ENCODE peak calls at places on chromosomes 6 and 20, in eight cellular contexts. One of them, this sample, is unnamed.

GRCh38 chr20:31962741-31963140 is 5.2 kb upstream of the XKR7 start:
- DNase-seq in left ventricle myocardium inferior: no peak
- DNase-seq in GM06990: no peak
- DNase-seq in activated naive CD8-positive, alpha-beta T cell treated with anti-CD3 and anti-CD28 coated beads for 36 hours: no peak
- DNase-seq in epithelial cell of prostate: no peak
- DNase-seq in NCI-H446: no peak
- DNase-seq in GM23338: no peak
- DNase-seq in NCI-H510A: no peak
- DNase-seq in this sample: no peak

GRCh38 chr20:62080249-62080993 is 14.7 kb upstream of the TAF4 start:
- DNase-seq in epithelial cell of prostate: no peak
- DNase-seq in activated naive CD8-positive, alpha-beta T cell treated with anti-CD3 and anti-CD28 coated beads for 36 hours: no peak
- DNase-seq in GM23338: no peak
- DNase-seq in NCI-H446: no peak
- DNase-seq in NCI-H510A: no peak
- DNase-seq in GM06990: no peak
- DNase-seq in left ventricle myocardium inferior: no peak
- DNase-seq in this sample: no peak

GRCh38 chr20:7458459-7458858 is 481.8 kb downstream of the HAO1 start:
- DNase-seq in left ventricle myocardium inferior: no peak
- DNase-seq in epithelial cell of prostate: no peak
- DNase-seq in NCI-H510A: no peak
- DNase-seq in NCI-H446: no peak
- DNase-seq in activated naive CD8-positive, alpha-beta T cell treated with anti-CD3 and anti-CD28 coated beads for 36 hours: no peak
- DNase-seq in GM23338: no peak
- DNase-seq in GM06990: no peak
- DNase-seq in this sample: no peak

GRCh38 chr6:73548458-73549446 is 27.9 kb upstream of the EEF1A1 start:
- DNase-seq in activated naive CD8-positive, alpha-beta T cell treated with anti-CD3 and anti-CD28 coated beads for 36 hours: no peak
- DNase-seq in GM06990: no peak
- DNase-seq in NCI-H446: no peak
- DNase-seq in GM23338: no peak
- DNase-seq in left ventricle myocardium inferior: no peak
- DNase-seq in NCI-H510A: no peak
- DNase-seq in epithelial cell of prostate: no peak
- DNase-seq in this sample: no peak

GRCh38 chr20:37389844-37390275 is 43.9 kb downstream of the SRC start:
- DNase-seq in left ventricle myocardium inferior: no peak
- DNase-seq in activated naive CD8-positive, alpha-beta T cell treated with anti-CD3 and anti-CD28 coated beads for 36 hours: no peak
- DNase-seq in NCI-H446: no peak
- DNase-seq in epithelial cell of prostate: no peak
- DNase-seq in GM23338: no peak
- DNase-seq in NCI-H510A: no peak
- DNase-seq in GM06990: no peak
- DNase-seq in this sample: no peak

GRCh38 chr6:34981951-34982350 is 92.9 kb downstream of the ANKS1A start:
- DNase-seq in GM06990: no peak
- DNase-seq in NCI-H510A: no peak
- DNase-seq in NCI-H446: no peak
- DNase-seq in epithelial cell of prostate: no peak
- DNase-seq in GM23338: no peak
- DNase-seq in activated naive CD8-positive, alpha-beta T cell treated with anti-CD3 and anti-CD28 coated beads for 36 hours: no peak
- DNase-seq in left ventricle myocardium inferior: no peak
- DNase-seq in this sample: no peak

GRCh38 chr20:47660983-47661711 is 124.1 kb downstream of the SULF2 start:
- DNase-seq in GM23338: no peak
- DNase-seq in activated naive CD8-positive, alpha-beta T cell treated with anti-CD3 and anti-CD28 coated beads for 36 hours: no peak
- DNase-seq in NCI-H446: no peak
- DNase-seq in GM06990: no peak
- DNase-seq in left ventricle myocardium inferior: no peak
- DNase-seq in epithelial cell of prostate: no peak
- DNase-seq in NCI-H510A: no peak
- DNase-seq in this sample: no peak

GRCh38 chr20:46324960-46325703 is 16.8 kb upstream of the CDH22 start:
- DNase-seq in NCI-H510A: no peak
- DNase-seq in NCI-H446: no peak
- DNase-seq in GM06990: no peak
- DNase-seq in activated naive CD8-positive, alpha-beta T cell treated with anti-CD3 and anti-CD28 coated beads for 36 hours: no peak
- DNase-seq in epithelial cell of prostate: no peak
- DNase-seq in GM23338: peak
- DNase-seq in left ventricle myocardium inferior: no peak
- DNase-seq in this sample: no peak

GRCh38 chr6:43123691-43124314 is 47.3 kb upstream of the SRF start:
- DNase-seq in left ventricle myocardium inferior: no peak
- DNase-seq in activated naive CD8-positive, alpha-beta T cell treated with anti-CD3 and anti-CD28 coated beads for 36 hours: no peak
- DNase-seq in GM06990: no peak
- DNase-seq in epithelial cell of prostate: no peak
- DNase-seq in NCI-H510A: no peak
- DNase-seq in GM23338: peak
- DNase-seq in NCI-H446: peak
- DNase-seq in this sample: no peak

GRCh38 chr6:2579241-2579761 is 171.4 kb downstream of the MYLK4 start:
- DNase-seq in activated naive CD8-positive, alpha-beta T cell treated with anti-CD3 and anti-CD28 coated beads for 36 hours: no peak
- DNase-seq in GM23338: no peak
- DNase-seq in NCI-H510A: no peak
- DNase-seq in epithelial cell of prostate: no peak
- DNase-seq in left ventricle myocardium inferior: peak
- DNase-seq in NCI-H446: no peak
- DNase-seq in GM06990: no peak
- DNase-seq in this sample: peak

GRCh38 chr20:58976095-58976730 is 4.8 kb upstream of the NELFCD start:
- DNase-seq in GM06990: no peak
- DNase-seq in left ventricle myocardium inferior: no peak
- DNase-seq in epithelial cell of prostate: no peak
- DNase-seq in GM23338: no peak
- DNase-seq in NCI-H446: no peak
- DNase-seq in activated naive CD8-positive, alpha-beta T cell treated with anti-CD3 and anti-CD28 coated beads for 36 hours: no peak
- DNase-seq in NCI-H510A: no peak
- DNase-seq in this sample: no peak

GRCh38 chr6:99603421-99604160 is 3.0 kb upstream of the PRDM13 start:
- DNase-seq in GM23338: peak
- DNase-seq in activated naive CD8-positive, alpha-beta T cell treated with anti-CD3 and anti-CD28 coated beads for 36 hours: peak
- DNase-seq in NCI-H510A: no peak
- DNase-seq in left ventricle myocardium inferior: no peak
- DNase-seq in GM06990: no peak
- DNase-seq in NCI-H446: no peak
- DNase-seq in epithelial cell of prostate: no peak
- DNase-seq in this sample: no peak

GRCh38 chr6:165059032-165059431 is 250.4 kb downstream of the C6orf118 start:
- DNase-seq in NCI-H446: no peak
- DNase-seq in GM23338: no peak
- DNase-seq in left ventricle myocardium inferior: no peak
- DNase-seq in epithelial cell of prostate: peak
- DNase-seq in GM06990: no peak
- DNase-seq in activated naive CD8-positive, alpha-beta T cell treated with anti-CD3 and anti-CD28 coated beads for 36 hours: no peak
- DNase-seq in NCI-H510A: no peak
- DNase-seq in this sample: no peak

GRCh38 chr6:138422861-138423260 is 18.8 kb downstream of the HEBP2 start:
- DNase-seq in GM06990: no peak
- DNase-seq in NCI-H510A: no peak
- DNase-seq in epithelial cell of prostate: no peak
- DNase-seq in activated naive CD8-positive, alpha-beta T cell treated with anti-CD3 and anti-CD28 coated beads for 36 hours: no peak
- DNase-seq in left ventricle myocardium inferior: no peak
- DNase-seq in NCI-H446: no peak
- DNase-seq in GM23338: no peak
- DNase-seq in this sample: no peak

GRCh38 chr20:11852801-11853200 is 64.9 kb upstream of the BTBD3 start:
- DNase-seq in epithelial cell of prostate: no peak
- DNase-seq in activated naive CD8-positive, alpha-beta T cell treated with anti-CD3 and anti-CD28 coated beads for 36 hours: no peak
- DNase-seq in GM06990: no peak
- DNase-seq in NCI-H510A: no peak
- DNase-seq in NCI-H446: no peak
- DNase-seq in GM23338: no peak
- DNase-seq in left ventricle myocardium inferior: no peak
- DNase-seq in this sample: no peak

GRCh38 chr20:18066421-18067333 is 9.0 kb upstream of the OVOL2 start:
- DNase-seq in GM23338: peak
- DNase-seq in left ventricle myocardium inferior: no peak
- DNase-seq in NCI-H446: no peak
- DNase-seq in activated naive CD8-positive, alpha-beta T cell treated with anti-CD3 and anti-CD28 coated beads for 36 hours: no peak
- DNase-seq in GM06990: no peak
- DNase-seq in NCI-H510A: no peak
- DNase-seq in epithelial cell of prostate: no peak
- DNase-seq in this sample: no peak

GRCh38 chr6:31791324-31792089 is 4.0 kb downstream of the VARS1 start:
- DNase-seq in activated naive CD8-positive, alpha-beta T cell treated with anti-CD3 and anti-CD28 coated beads for 36 hours: peak
- DNase-seq in GM06990: no peak
- DNase-seq in GM23338: peak
- DNase-seq in NCI-H510A: no peak
- DNase-seq in epithelial cell of prostate: no peak
- DNase-seq in left ventricle myocardium inferior: no peak
- DNase-seq in NCI-H446: peak
- DNase-seq in this sample: no peak

GRCh38 chr6:88712243-88712936 is 251.0 kb downstream of the RNGTT start:
- DNase-seq in NCI-H510A: no peak
- DNase-seq in GM23338: no peak
- DNase-seq in left ventricle myocardium inferior: no peak
- DNase-seq in epithelial cell of prostate: no peak
- DNase-seq in GM06990: no peak
- DNase-seq in NCI-H446: no peak
- DNase-seq in activated naive CD8-positive, alpha-beta T cell treated with anti-CD3 and anti-CD28 coated beads for 36 hours: no peak
- DNase-seq in this sample: no peak

GRCh38 chr6:113939825-113940224 is 31.1 kb downstream of the HDAC2 start:
- DNase-seq in NCI-H446: no peak
- DNase-seq in NCI-H510A: no peak
- DNase-seq in GM06990: no peak
- DNase-seq in left ventricle myocardium inferior: no peak
- DNase-seq in epithelial cell of prostate: no peak
- DNase-seq in activated naive CD8-positive, alpha-beta T cell treated with anti-CD3 and anti-CD28 coated beads for 36 hours: no peak
- DNase-seq in GM23338: no peak
- DNase-seq in this sample: no peak

GRCh38 chr20:43921227-43921780 is 6.7 kb downstream of the TOX2 start:
- DNase-seq in left ventricle myocardium inferior: no peak
- DNase-seq in GM23338: no peak
- DNase-seq in GM06990: no peak
- DNase-seq in activated naive CD8-positive, alpha-beta T cell treated with anti-CD3 and anti-CD28 coated beads for 36 hours: no peak
- DNase-seq in NCI-H446: no peak
- DNase-seq in epithelial cell of prostate: no peak
- DNase-seq in NCI-H510A: no peak
- DNase-seq in this sample: no peak

This sample was measured in heart left ventricle.